ENCODE peak calls at places on chromosome 10, in eight cellular contexts. T is heart left ventricle, M is aorta, V is heart right ventricle, B is hepatocyte, L is NT2/D1, S is tibial artery, N is upper lobe of right lung. R is an unnamed sample.
A peak's percentile ranks its signal among the peaks of the same experiment; 100 is the strongest.

GRCh38 chr10:51344371-51344770 is 270.1 kb downstream of the PRKG1 start:
- DNase-seq in M (no peak), S (no peak), N (no peak), B (no peak), V (no peak), L (no peak), T (no peak), R (no peak)

GRCh38 chr10:87818505-87819273 is 663 bp upstream of the ATAD1 start:
- DNase-seq in B (peak; percentile 51), N (peak; percentile 67), T (no peak), M (no peak), L (no peak), S (no peak), V (peak; percentile 11), R (peak; percentile 68)

GRCh38 chr10:125661942-125662515 is 20.9 kb downstream of the TEX36 start:
- DNase-seq in M (no peak), S (no peak), V (no peak), B (peak; percentile 50), N (no peak), T (no peak), L (no peak), R (no peak)

GRCh38 chr10:30639946-30640786 is 10.6 kb upstream of the LYZL2 start:
- DNase-seq in L (peak; percentile 35), S (no peak), T (no peak), B (peak; percentile 69), V (no peak), M (no peak), N (no peak), R (no peak)

GRCh38 chr10:44960482-44961230 is 1.1 kb downstream of the RASSF4 start:
- DNase-seq in N (no peak), T (no peak), B (no peak), L (no peak), V (peak; percentile 18), S (peak; percentile 64), M (no peak), R (no peak)

GRCh38 chr10:4677296-4678021 is 148.5 kb upstream of the AKR1E2 start:
- DNase-seq in N (no peak), T (no peak), V (no peak), S (no peak), L (no peak), B (peak; percentile 48), M (no peak), R (no peak)

GRCh38 chr10:86688398-86688921 is 20.1 kb downstream of the LDB3 start:
- DNase-seq in N (no peak), T (no peak), M (no peak), V (peak; percentile 62), S (no peak), B (peak; percentile 77), L (peak; percentile 57), R (peak; percentile 79)

GRCh38 chr10:35633006-35633980 is 8.8 kb downstream of the FZD8 start:
- DNase-seq in S (no peak), L (no peak), N (no peak), V (no peak), M (no peak), B (no peak), T (no peak), R (no peak)

GRCh38 chr10:90204956-90205695 is 503.7 kb downstream of the KIF20B start:
- DNase-seq in M (no peak), S (no peak), L (no peak), V (no peak), T (no peak), N (no peak), B (no peak), R (no peak)

GRCh38 chr10:16611037-16611436 is 89.4 kb upstream of the C1QL3 start:
- DNase-seq in B (no peak), M (no peak), L (no peak), T (peak; percentile 53), S (no peak), N (no peak), V (peak; percentile 42), R (no peak)

GRCh38 chr10:121300723-121301122 is 297.5 kb downstream of the FGFR2 start:
- DNase-seq in L (no peak), T (no peak), B (no peak), M (no peak), S (no peak), N (no peak), V (no peak), R (no peak)

GRCh38 chr10:78028438-78029293 is 649 bp downstream of the POLR3A start:
- DNase-seq in L (no peak), S (no peak), V (peak; percentile 23), N (no peak), B (peak; percentile 57), M (peak; percentile 62), T (no peak), R (no peak)

GRCh38 chr10:96820730-96821129 is 11.4 kb upstream of the LCOR start:
- DNase-seq in L (no peak), V (no peak), T (no peak), S (no peak), B (peak; percentile 44), N (no peak), M (no peak), R (no peak)

GRCh38 chr10:112741830-112742402 is 208.1 kb upstream of the TCF7L2 start:
- DNase-seq in V (no peak), B (peak; percentile 49), S (no peak), N (no peak), M (no peak), T (no peak), L (no peak), R (no peak)

GRCh38 chr10:5589963-5590511 is 65.3 kb downstream of the CALML3 start:
- DNase-seq in T (no peak), M (peak; percentile 59), V (no peak), S (peak; percentile 55), B (no peak), L (no peak), N (peak; percentile 29), R (no peak)

GRCh38 chr10:17385066-17385465 is 69.3 kb downstream of the ST8SIA6 start:
- DNase-seq in T (no peak), L (no peak), B (no peak), N (no peak), V (no peak), M (no peak), S (no peak), R (no peak)

GRCh38 chr10:48613015-48613414 is 8.1 kb upstream of the ARHGAP22 start:
- DNase-seq in B (no peak), S (no peak), N (no peak), T (no peak), L (no peak), M (no peak), V (no peak), R (no peak)

GRCh38 chr10:63275094-63275493 is 142.0 kb downstream of the NRBF2 start:
- DNase-seq in B (no peak), L (no peak), N (no peak), S (no peak), M (no peak), V (no peak), T (no peak), R (no peak)

GRCh38 chr10:68333058-68333395 is 299 bp upstream of the PBLD start:
- DNase-seq in B (no peak), M (no peak), V (no peak), S (no peak), N (no peak), L (no peak), T (no peak), R (no peak)

GRCh38 chr10:112360308-112361270 is 13.3 kb upstream of the ACSL5 start:
- DNase-seq in B (no peak), V (peak; percentile 73), T (peak; percentile 73), N (peak; percentile 76), L (no peak), S (no peak), M (no peak), R (no peak)

GRCh38 chr10:98045785-98046389 is 15.5 kb upstream of the CRTAC1 start:
- DNase-seq in N (peak; percentile 73), M (peak; percentile 79), V (peak; percentile 41), L (peak; percentile 69), B (peak; percentile 84), S (no peak), T (peak; percentile 48), R (no peak)

GRCh38 chr10:74738052-74738451 is 88.3 kb upstream of the KAT6B start:
- DNase-seq in V (no peak), T (no peak), M (no peak), S (no peak), L (no peak), N (no peak), B (no peak), R (no peak)

GRCh38 chr10:101143354-101143648 is 12.2 kb downstream of the TLX1 start:
- DNase-seq in B (no peak), N (no peak), L (no peak), S (no peak), T (no peak), M (no peak), V (no peak), R (no peak)

GRCh38 chr10:114547466-114547865 is 110.6 kb downstream of the ABLIM1 start:
- DNase-seq in M (no peak), N (no peak), L (no peak), S (no peak), V (no peak), B (no peak), T (peak; percentile 19), R (no peak)

GRCh38 chr10:29861811-29862505 is 197.4 kb downstream of the JCAD start:
- DNase-seq in M (no peak), V (no peak), L (no peak), S (no peak), B (no peak), T (no peak), N (no peak), R (no peak)

GRCh38 chr10:130222381-130222780 is 86.2 kb downstream of the GLRX3 start:
- DNase-seq in N (peak; percentile 51), S (peak; percentile 51), M (no peak), B (no peak), L (no peak), T (no peak), V (no peak), R (peak; percentile 16)
- H3K9me3 ChIP-seq in N (no peaks in the 10 kb centered on the region), S (peaks cover 7% of the 10 kb centered on the region), M (peaks cover 3% of the 10 kb centered on the region), B (no peaks in the 10 kb centered on the region), L (peaks cover 8% of the 10 kb centered on the region), T (no peaks in the 10 kb centered on the region), V (peaks cover 4% of the 10 kb centered on the region), R (no peaks in the 10 kb centered on the region)

DNA sequence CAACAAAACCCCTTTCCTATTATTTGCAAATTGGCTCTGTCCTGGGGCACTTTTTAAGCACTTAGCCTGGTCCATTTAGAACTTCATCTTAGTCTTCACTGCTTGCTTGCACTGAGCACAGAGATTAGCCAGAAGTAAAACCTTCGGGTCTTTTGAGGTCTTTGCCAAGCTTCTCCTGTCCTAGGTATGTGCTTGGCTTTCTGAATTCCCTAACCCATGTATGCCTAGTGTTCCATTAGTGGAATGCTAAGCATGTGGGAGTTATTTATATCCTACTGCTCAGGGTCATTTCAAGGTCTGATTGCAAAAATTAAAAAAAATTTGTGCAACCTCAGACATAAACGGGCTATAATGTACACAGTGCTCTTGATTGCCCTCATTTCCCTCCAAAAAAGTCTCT is 18.0 kb downstream of the ZNF37A start:
- DNase-seq in T (no peak), V (no peak), L (no peak), N (no peak), M (no peak), S (no peak), B (no peak), R (no peak)
- H3K9me3 ChIP-seq in T (peaks cover 99% of the 10 kb centered on the region), V (peaks cover 98% of the 10 kb centered on the region), L (peaks cover 39% of the 10 kb centered on the region), N (peaks cover 66% of the 10 kb centered on the region), M (peaks cover 17% of the 10 kb centered on the region), S (peaks cover 68% of the 10 kb centered on the region), B (peaks cover 4% of the 10 kb centered on the region), R (peaks cover 61% of the 10 kb centered on the region)

GRCh38 chr10:42593284-42593683 is 45.1 kb downstream of the ZNF33B start:
- DNase-seq in V (no peak), M (no peak), B (no peak), S (no peak), T (no peak), N (no peak), L (no peak), R (no peak)
- H3K9me3 ChIP-seq in V (peaks cover 90% of the 10 kb centered on the region), M (peaks cover 6% of the 10 kb centered on the region), B (peaks cover 57% of the 10 kb centered on the region), S (peaks cover 31% of the 10 kb centered on the region), T (peaks cover 64% of the 10 kb centered on the region), N (peaks cover 27% of the 10 kb centered on the region), L (peaks cover 54% of the 10 kb centered on the region), R (peaks cover 32% of the 10 kb centered on the region)

GRCh38 chr10:131571346-131571745 is 259.8 kb upstream of the TCERG1L start:
- DNase-seq in V (no peak), N (no peak), M (no peak), S (peak; percentile 6), B (no peak), T (no peak), L (no peak), R (peak; percentile 48)
- H3K9me3 ChIP-seq in V (peaks cover under 1% of the 10 kb centered on the region), N (no peaks in the 10 kb centered on the region), M (peaks cover 3% of the 10 kb centered on the region), S (no peaks in the 10 kb centered on the region), B (no peaks in the 10 kb centered on the region), T (no peaks in the 10 kb centered on the region), L (no peaks in the 10 kb centered on the region), R (no peaks in the 10 kb centered on the region)